ENCODE peak calls at places on chromosomes 3 and 15, in nine cellular contexts. S is uterus; Z is CD4-positive, alpha-beta T cell; F is endothelial cell of umbilical vein; H is dorsolateral prefrontal cortex; L is progenitor cell of endocrine pancreas; G is lower lobe of right lung; K is body of pancreas; J is tibial artery. M is an unnamed sample.

GRCh38 chr3:175777495-175777894 is 918.4 kb downstream of the NAALADL2 start:
- DNase-seq in S (no peak), J (no peak), G (no peak), F (peak), H (no peak), K (no peak), Z (no peak), L (no peak), M (no peak)

GRCh38 chr3:160686955-160687535 is 10.1 kb downstream of the ARL14 start:
- DNase-seq in G (no peak), L (no peak), K (no peak), J (no peak), Z (no peak), S (no peak), F (peak), H (no peak), M (no peak)

GRCh38 chr3:196454935-196455334 is 22.7 kb upstream of the UBXN7 start:
- DNase-seq in J (no peak), S (no peak), L (no peak), G (no peak), H (no peak), Z (no peak), F (no peak), K (no peak), M (no peak)

GRCh38 chr3:4006288-4006687 is 207.1 kb downstream of the LRRN1 start:
- DNase-seq in H (no peak), F (no peak), L (no peak), G (no peak), J (no peak), K (no peak), Z (no peak), S (no peak), M (no peak)

GRCh38 chr3:120404876-120405275 is 45.9 kb downstream of the FSTL1 start:
- DNase-seq in F (no peak), K (no peak), L (no peak), H (no peak), G (no peak), J (no peak), S (no peak), Z (no peak), M (no peak)

GRCh38 chr15:35557544-35557943 is 11.6 kb upstream of the DPH6 start:
- DNase-seq in F (no peak), H (no peak), L (no peak), S (no peak), G (no peak), J (no peak), K (no peak), Z (no peak), M (no peak)

GRCh38 chr3:106006001-106006400 is 137.2 kb upstream of the CBLB start:
- DNase-seq in Z (no peak), G (no peak), L (no peak), H (no peak), K (peak), J (no peak), F (no peak), S (no peak), M (no peak)

GRCh38 chr15:73330206-73331051 is 38.3 kb downstream of the HCN4 start:
- DNase-seq in J (no peak), H (peak), L (no peak), G (no peak), Z (no peak), S (no peak), F (no peak), K (no peak), M (no peak)

GRCh38 chr15:32113224-32113623 is 82.9 kb downstream of the CHRNA7 start:
- DNase-seq in H (no peak), G (no peak), Z (no peak), F (no peak), J (no peak), L (no peak), K (no peak), S (no peak), M (no peak)

GRCh38 chr3:146058241-146058640 is 102.7 kb downstream of the PLOD2 start:
- DNase-seq in K (no peak), L (no peak), G (no peak), F (no peak), Z (no peak), S (no peak), H (no peak), J (no peak), M (no peak)

GRCh38 chr3:192229866-192230265 is 497.5 kb downstream of the FGF12 start:
- DNase-seq in Z (no peak), F (no peak), G (no peak), L (no peak), K (no peak), H (no peak), J (no peak), S (no peak), M (no peak)

GRCh38 chr15:38378162-38378560 is 75.8 kb upstream of the FAM98B start:
- DNase-seq in J (peak), H (peak), L (no peak), G (peak), K (peak), Z (no peak), S (peak), F (peak), M (no peak)

GRCh38 chr15:48064435-48064834 is 56.4 kb upstream of the SLC24A5 start:
- DNase-seq in K (no peak), F (no peak), S (no peak), L (no peak), J (peak), G (no peak), H (no peak), Z (no peak), M (no peak)

GRCh38 chr15:60972866-60973265 is 256.2 kb downstream of the RORA start:
- DNase-seq in L (no peak), H (no peak), J (no peak), F (peak), S (no peak), K (no peak), G (no peak), Z (no peak), M (no peak)

GRCh38 chr3:18812316-18812715 is 336.0 kb upstream of the KCNH8 start:
- DNase-seq in G (no peak), L (no peak), K (peak), F (no peak), Z (no peak), J (no peak), S (no peak), H (no peak), M (no peak)

GRCh38 chr3:48826451-48826850 is 21.2 kb downstream of the PRKAR2A start:
- DNase-seq in L (no peak), Z (no peak), K (no peak), G (no peak), F (no peak), J (no peak), H (no peak), S (no peak), M (no peak)

GRCh38 chr15:42053010-42053409 is 32.2 kb upstream of the PLA2G4E start:
- DNase-seq in K (no peak), L (no peak), S (no peak), Z (no peak), F (no peak), G (no peak), J (no peak), H (no peak), M (no peak)

GRCh38 chr3:177960722-177961121 is 575.5 kb upstream of the KCNMB2 start:
- DNase-seq in G (no peak), F (peak), J (no peak), K (no peak), L (no peak), Z (no peak), H (no peak), S (no peak), M (no peak)

GRCh38 chr3:30492581-30493192 is 113.7 kb upstream of the TGFBR2 start:
- DNase-seq in Z (no peak), H (no peak), G (no peak), J (no peak), F (no peak), S (no peak), L (no peak), K (no peak), M (no peak)

GRCh38 chr3:39090922-39091321 is 16.5 kb downstream of the GORASP1 start:
- DNase-seq in K (no peak), F (no peak), H (no peak), Z (no peak), G (no peak), L (no peak), J (no peak), S (no peak), M (peak)

GRCh38 chr15:31867536-31868442 is 162.5 kb upstream of the CHRNA7 start:
- DNase-seq in S (peak), K (peak), H (peak), J (no peak), L (peak), F (peak), G (peak), Z (peak), M (peak)

GRCh38 chr3:141321109-141321497 is 47.2 kb upstream of the ZBTB38 start:
- DNase-seq in K (no peak), L (no peak), J (no peak), G (no peak), H (no peak), Z (no peak), F (no peak), S (no peak), M (no peak)

GRCh38 chr3:189588061-189588817 is 43.0 kb upstream of the TP63 start:
- DNase-seq in F (no peak), S (no peak), K (no peak), H (no peak), G (no peak), J (no peak), L (no peak), Z (no peak), M (no peak)

GRCh38 chr3:113251817-113252216 is 40.5 kb downstream of the BOC start:
- DNase-seq in Z (no peak), K (no peak), H (no peak), J (no peak), S (no peak), L (no peak), G (no peak), F (no peak), M (no peak)

GRCh38 chr15:76696840-76697239 is 208.3 kb downstream of the SCAPER start:
- DNase-seq in K (no peak), F (no peak), Z (no peak), J (no peak), H (no peak), G (no peak), L (no peak), S (no peak), M (no peak)

GRCh38 chr3:185549111-185549510 is 3.3 kb downstream of the LIPH start:
- DNase-seq in K (peak), L (no peak), G (no peak), F (peak), Z (no peak), J (peak), H (no peak), S (peak), M (no peak)

GRCh38 chr15:50798684-50799083 is 33.2 kb upstream of the SPPL2A start:
- DNase-seq in G (no peak), F (peak), K (peak), S (no peak), L (no peak), J (no peak), H (no peak), Z (no peak), M (no peak)

GRCh38 chr15:95416576-95416975 is 913.9 kb upstream of the NR2F2 start:
- DNase-seq in S (no peak), G (no peak), F (no peak), K (no peak), J (no peak), L (no peak), Z (no peak), H (no peak), M (no peak)

GRCh38 chr3:54243262-54243931 is 121.0 kb downstream of the CACNA2D3 start:
- DNase-seq in G (no peak), H (no peak), K (peak), F (no peak), J (no peak), S (no peak), Z (no peak), L (no peak), M (no peak)

GRCh38 chr3:8500208-8500961 is 1.2 kb upstream of the LMCD1 start:
- DNase-seq in J (no peak), K (peak), Z (no peak), S (no peak), L (peak), G (no peak), F (peak), H (peak), M (no peak)

GRCh38 chr3:8851703-8852102 is 82.3 kb upstream of the OXTR start:
- DNase-seq in H (no peak), J (no peak), L (no peak), Z (no peak), K (no peak), S (no peak), G (no peak), F (no peak), M (no peak)

GRCh38 chr3:66748175-66748876 is 247.5 kb upstream of the LRIG1 start:
- DNase-seq in F (no peak), L (no peak), J (no peak), K (no peak), G (no peak), S (no peak), H (no peak), Z (no peak), M (no peak)

GRCh38 chr3:138241061-138241460 is 54.0 kb downstream of the ARMC8 start:
- DNase-seq in Z (no peak), G (no peak), J (no peak), S (no peak), F (no peak), L (no peak), H (no peak), K (no peak), M (no peak)

GRCh38 chr3:131033480-131034080 is 6.9 kb downstream of the NEK11 start:
- DNase-seq in L (no peak), G (no peak), K (peak), J (no peak), S (no peak), Z (no peak), F (peak), H (no peak), M (peak)

GRCh38 chr3:100042577-100042981 is 71.7 kb downstream of the FILIP1L start:
- DNase-seq in H (no peak), F (no peak), K (no peak), Z (no peak), S (no peak), L (no peak), G (no peak), J (no peak), M (no peak)

DNA sequence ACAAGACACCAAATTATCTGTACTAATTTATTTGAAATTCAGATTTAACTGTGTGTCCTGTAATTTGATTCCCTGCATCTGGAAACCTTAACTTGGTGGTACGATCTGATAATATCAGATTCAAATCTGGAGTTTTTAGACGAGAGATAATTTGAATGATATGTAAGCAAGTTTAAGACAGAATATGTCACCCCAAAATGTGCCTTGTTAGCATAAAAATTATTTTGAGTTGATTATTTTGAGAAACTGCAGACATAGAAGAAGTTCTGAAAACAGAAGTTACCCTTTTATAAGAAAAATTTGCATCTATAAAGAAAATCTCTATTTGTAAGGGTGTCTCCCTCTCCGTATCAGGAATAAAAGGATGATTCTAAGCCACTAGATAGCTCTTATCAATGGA is 1202.8 kb downstream of the ROBO2 start:
- DNase-seq in Z (no peak), H (no peak), F (no peak), K (no peak), G (no peak), L (no peak), J (no peak), S (no peak), M (no peak)
- TF ChIP-seq CTCF in Z (no peak), H (no peak), F (no peak), K (no peak), G (no peak), L (no peak), J (no peak), S (no peak), M (no peak)

DNA sequence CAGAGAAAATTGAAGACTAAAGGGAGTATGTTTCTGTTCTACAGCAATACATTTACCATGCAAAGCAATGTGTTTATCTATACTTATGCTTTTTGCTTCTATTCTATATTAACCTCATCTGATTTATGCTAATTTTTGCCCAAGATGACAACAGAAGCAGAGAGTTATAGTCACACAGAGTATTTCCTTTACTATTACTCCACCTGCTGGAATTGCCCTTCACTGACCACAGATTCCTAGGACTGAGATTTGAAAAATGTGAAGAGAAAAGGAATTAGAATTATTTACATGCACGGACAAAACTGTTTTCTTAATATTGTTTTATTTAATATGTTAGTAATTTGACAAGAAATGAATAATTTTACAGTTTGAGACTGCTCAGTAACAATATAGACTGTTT is 745.6 kb downstream of the VGLL3 start:
- DNase-seq in G (no peak), S (no peak), K (no peak), J (no peak), F (no peak), L (no peak), H (no peak), Z (no peak), M (no peak)
- TF ChIP-seq CTCF in G (no peak), S (no peak), K (no peak), J (no peak), F (no peak), L (peak), H (peak), Z (no peak), M (no peak)

GRCh38 chr15:86121568-86121967 is 41.9 kb downstream of the AGBL1 start:
- DNase-seq in G (no peak), K (no peak), Z (no peak), L (no peak), J (no peak), F (no peak), S (no peak), H (no peak), M (no peak)
- TF ChIP-seq CTCF in G (no peak), K (no peak), Z (no peak), L (no peak), J (no peak), F (no peak), S (no peak), H (no peak), M (no peak)

GRCh38 chr3:71006810-71007785 is 576.4 kb downstream of the FOXP1 start:
- DNase-seq in G (no peak), Z (no peak), S (no peak), F (peak), L (no peak), K (peak), J (no peak), H (no peak), M (no peak)
- TF ChIP-seq CTCF in G (peak), Z (peak), S (peak), F (no peak), L (peak), K (peak), J (peak), H (peak), M (peak)